ENCODE peak calls at places on chromosome 4, in five cellular contexts. N is testis, P is pancreas, U is right lobe of liver, E is astrocyte. R is an unnamed sample.

GRCh38 chr4:10164877-10165283 is 48.3 kb upstream of the WDR1 start:
- DNase-seq in N (peak; percentile 50), P (no peak), U (peak; percentile 30), E (no peak), R (no peak)

GRCh38 chr4:77263247-77263646 is 106.2 kb downstream of the CCNG2 start:
- DNase-seq in N (no peak), P (no peak), U (no peak), E (no peak), R (no peak)

GRCh38 chr4:29081230-29081955 is 1638.8 kb upstream of the PCDH7 start:
- DNase-seq in N (no peak), P (no peak), U (no peak), E (no peak), R (no peak)

GRCh38 chr4:86924805-86925204 is 10.0 kb upstream of the AFF1 start:
- DNase-seq in N (no peak), P (no peak), U (no peak), E (peak; percentile 50), R (no peak)

GRCh38 chr4:8618421-8618820 is 25.9 kb downstream of the CPZ start:
- DNase-seq in N (no peak), P (peak; percentile 30), U (no peak), E (no peak), R (no peak)

GRCh38 chr4:78409612-78410202 is 141.9 kb upstream of the ANXA3 start:
- DNase-seq in N (no peak), P (no peak), U (no peak), E (no peak), R (no peak)

GRCh38 chr4:41731569-41731968 is 17.0 kb downstream of the PHOX2B start:
- DNase-seq in N (no peak), P (no peak), U (no peak), E (no peak), R (no peak)

GRCh38 chr4:58776627-58777026 is 1666.4 kb upstream of the IGFBP7 start:
- DNase-seq in N (no peak), P (no peak), U (no peak), E (peak; percentile 8), R (no peak)

DNA sequence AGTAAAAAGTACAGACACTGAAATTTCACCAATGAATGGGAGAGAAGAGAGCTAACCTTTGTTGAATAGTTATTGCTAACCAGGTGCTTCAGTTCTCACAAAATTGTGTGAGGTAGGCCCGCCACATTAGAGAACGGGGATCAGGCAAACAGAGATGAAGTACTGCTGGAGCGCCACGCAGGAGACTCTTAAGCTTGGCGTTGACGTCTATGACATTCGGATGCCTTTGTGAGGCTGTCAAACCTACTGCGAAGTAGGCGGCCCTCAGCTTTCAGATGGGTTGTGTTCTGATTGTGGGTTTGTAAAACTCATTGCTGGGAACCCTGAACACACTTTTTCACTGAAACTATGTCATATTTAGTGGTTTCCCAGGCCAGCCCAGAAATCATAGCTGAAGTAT is 173.6 kb downstream of the CBR4 start:
- DNase-seq in N (no peak), P (no peak), U (no peak), E (no peak), R (no peak)
- H3K4me1 ChIP-seq in N (peaks cover 31% of the 10 kb centered on the region), P (peaks cover 4% of the 10 kb centered on the region), U (no peaks in the 10 kb centered on the region), E (peaks cover 41% of the 10 kb centered on the region), R (peaks cover 15% of the 10 kb centered on the region)

DNA sequence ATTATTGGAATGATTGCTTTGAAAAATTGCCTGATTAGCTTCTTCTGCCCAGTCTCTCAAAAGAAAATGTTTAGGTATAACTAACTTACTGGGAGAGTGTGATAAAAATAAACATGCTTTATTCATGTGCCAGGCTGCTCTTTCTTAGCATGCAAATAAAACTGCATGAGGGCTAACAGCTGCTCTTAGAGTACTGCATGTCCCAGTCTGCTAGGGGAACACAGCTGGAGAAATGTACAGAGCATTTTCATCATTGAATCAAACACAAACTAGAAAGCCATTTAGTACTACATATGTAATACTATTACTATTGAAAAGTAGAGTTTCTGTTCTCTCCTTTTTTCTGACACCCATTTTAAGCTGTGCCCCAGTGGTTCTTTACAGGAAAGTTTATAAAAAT is 726.0 kb downstream of the GRID2 start:
- DNase-seq in N (no peak), P (no peak), U (no peak), E (no peak), R (no peak)
- H3K4me3 ChIP-seq in N (no peak overlapping the region), P (no peak overlapping the region), U (no peak overlapping the region), E (no peak overlapping the region), R (no peak overlapping the region)

GRCh38 chr4:7260569-7260968 is 68.2 kb downstream of the SORCS2 start:
- DNase-seq in N (no peak), P (no peak), U (no peak), E (no peak), R (no peak)

GRCh38 chr4:7261174-7261573 is 68.8 kb downstream of the SORCS2 start:
- DNase-seq in N (no peak), P (no peak), U (no peak), E (peak; percentile 33), R (no peak)

GRCh38 chr4:7262134-7262533 is 69.8 kb downstream of the SORCS2 start:
- DNase-seq in N (no peak), P (no peak), U (no peak), E (no peak), R (no peak)

GRCh38 chr4:7264694-7265093 is 72.4 kb downstream of the SORCS2 start:
- DNase-seq in N (no peak), P (no peak), U (no peak), E (no peak), R (peak; percentile 75)

DNA sequence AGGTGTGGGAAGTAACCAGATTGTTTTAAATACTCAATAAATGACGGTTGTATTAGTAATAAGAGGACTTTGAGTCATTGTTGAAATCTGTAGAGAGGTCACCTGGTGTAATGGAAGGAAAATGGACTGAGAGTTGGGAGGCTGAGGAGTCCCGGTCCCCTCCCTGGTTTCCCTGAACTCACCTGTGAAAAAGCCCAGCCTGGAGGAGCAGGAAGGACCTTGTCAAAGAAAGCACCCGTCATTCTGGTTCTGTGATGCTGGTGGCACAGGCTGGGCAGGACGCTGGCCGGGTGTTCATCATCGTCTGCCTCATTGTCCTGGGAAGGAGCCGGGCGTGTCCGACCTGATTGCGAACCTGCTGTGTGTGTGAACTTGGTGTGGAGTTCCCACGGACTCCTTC is 70.8 kb downstream of the SORCS2 start:
- DNase-seq in N (no peak), P (no peak), U (no peak), E (no peak), R (no peak)
- H3K4me1 ChIP-seq in N (no peaks in the 10 kb centered on the region), P (no peaks in the 10 kb centered on the region), U (no peaks in the 10 kb centered on the region), E (peaks cover 27% of the 10 kb centered on the region), R (no peaks in the 10 kb centered on the region)

DNA sequence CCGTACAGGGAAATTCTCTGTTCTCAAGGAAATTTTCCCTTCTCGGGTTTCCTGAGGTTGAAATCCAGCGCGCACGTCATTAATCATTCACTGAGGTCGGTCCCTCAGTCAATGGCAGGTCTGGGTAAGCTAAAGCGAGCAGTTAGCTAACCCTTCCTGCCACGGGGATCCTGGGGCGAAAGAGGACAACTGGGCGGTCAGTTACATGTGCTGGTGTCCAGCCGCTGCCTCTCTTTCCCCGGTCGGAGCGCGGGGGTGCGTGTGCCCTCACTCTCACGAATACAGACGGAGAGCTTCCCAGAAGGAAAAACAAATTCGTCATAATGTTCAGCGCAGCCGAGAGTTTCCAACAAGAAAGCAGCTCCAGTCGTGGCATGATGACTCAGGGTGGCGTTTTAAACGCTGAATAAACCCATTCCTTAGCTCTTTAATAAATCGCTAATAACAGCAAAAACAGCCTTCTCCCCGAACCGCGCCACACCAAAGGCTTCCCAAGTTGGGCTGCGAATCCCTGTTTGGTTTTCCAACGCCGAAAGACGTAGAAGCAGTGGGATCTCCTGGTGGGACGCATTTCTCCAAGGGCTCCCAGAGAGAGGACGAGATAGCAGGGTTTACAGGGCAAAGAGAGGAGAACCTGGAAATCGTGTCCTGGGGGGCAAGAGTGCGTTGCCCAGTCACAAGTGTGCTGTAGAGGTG is 745 bp upstream of the FGF5 start:
- DNase-seq in N (no peak), P (no peak), U (no peak), E (peak; percentile 84), R (no peak)
- H3K4me3 ChIP-seq in N (peak overlapping the region; percentile 42), P (no peak overlapping the region), U (no peak overlapping the region), E (peak overlapping the region; percentile 94), R (peak overlapping the region; percentile 21)